ENCODE peak calls at places on chromosomes 7 and 10, in five cellular contexts. One of them, this sample, is unnamed.
A peak's percentile ranks its signal among the peaks of the same experiment; 100 is the strongest.

GRCh38 chr7:28078036-28078901 is 102.3 kb downstream of the JAZF1 start:
- DNase-seq in ovary: no peak
- DNase-seq in K562: peak; percentile 44
- DNase-seq in A549: peak; percentile 69
- DNase-seq in tibial nerve: no peak
- DNase-seq in this sample: no peak

GRCh38 chr10:24851595-24851994 is 100.8 kb downstream of the PRTFDC1 start:
- DNase-seq in tibial nerve: no peak
- DNase-seq in A549: no peak
- DNase-seq in K562: no peak
- DNase-seq in ovary: no peak
- DNase-seq in this sample: no peak

GRCh38 chr10:30825495-30825894 is 195.9 kb upstream of the LYZL2 start:
- DNase-seq in K562: no peak
- DNase-seq in tibial nerve: no peak
- DNase-seq in A549: no peak
- DNase-seq in ovary: no peak
- DNase-seq in this sample: no peak

GRCh38 chr10:32582946-32583345 is 137.0 kb downstream of the CCDC7 start:
- DNase-seq in K562: no peak
- DNase-seq in tibial nerve: no peak
- DNase-seq in ovary: no peak
- DNase-seq in A549: peak; percentile 58
- DNase-seq in this sample: no peak

GRCh38 chr7:116809636-116810266 is 52.6 kb upstream of the CAPZA2 start:
- DNase-seq in ovary: no peak
- DNase-seq in K562: peak; percentile 42
- DNase-seq in A549: peak; percentile 79
- DNase-seq in tibial nerve: no peak
- DNase-seq in this sample: no peak

GRCh38 chr10:33267708-33268107 is 66.8 kb downstream of the NRP1 start:
- DNase-seq in tibial nerve: no peak
- DNase-seq in ovary: no peak
- DNase-seq in A549: no peak
- DNase-seq in K562: no peak
- DNase-seq in this sample: no peak

GRCh38 chr7:30135551-30136271 is 925 bp downstream of the MTURN start:
- DNase-seq in A549: peak; percentile 64
- DNase-seq in K562: no peak
- DNase-seq in ovary: peak; percentile 80
- DNase-seq in tibial nerve: peak; percentile 66
- DNase-seq in this sample: no peak

GRCh38 chr7:30845426-30846135 is 66.1 kb upstream of the AQP1 start:
- DNase-seq in ovary: no peak
- DNase-seq in A549: no peak
- DNase-seq in tibial nerve: peak; percentile 37
- DNase-seq in K562: no peak
- DNase-seq in this sample: peak; percentile 74

GRCh38 chr7:131687296-131687695 is 130.9 kb upstream of the PODXL start:
- DNase-seq in tibial nerve: no peak
- DNase-seq in K562: no peak
- DNase-seq in ovary: no peak
- DNase-seq in A549: no peak
- DNase-seq in this sample: no peak

GRCh38 chr7:89104748-89105685 is 309.5 kb upstream of the TEX47 start:
- DNase-seq in A549: no peak
- DNase-seq in tibial nerve: no peak
- DNase-seq in ovary: no peak
- DNase-seq in K562: no peak
- DNase-seq in this sample: no peak

GRCh38 chr7:34123316-34123715 is 218.0 kb downstream of the BMPER start:
- DNase-seq in ovary: no peak
- DNase-seq in A549: no peak
- DNase-seq in tibial nerve: no peak
- DNase-seq in K562: no peak
- DNase-seq in this sample: no peak

GRCh38 chr10:68301790-68302502 is 29.9 kb upstream of the HNRNPH3 start:
- DNase-seq in tibial nerve: no peak
- DNase-seq in A549: peak; percentile 72
- DNase-seq in K562: peak; percentile 49
- DNase-seq in ovary: no peak
- DNase-seq in this sample: no peak

GRCh38 chr7:150901160-150902035 is 49.1 kb downstream of the AOC1 start:
- DNase-seq in tibial nerve: no peak
- DNase-seq in ovary: no peak
- DNase-seq in K562: peak; percentile 14
- DNase-seq in A549: no peak
- DNase-seq in this sample: no peak

DNA sequence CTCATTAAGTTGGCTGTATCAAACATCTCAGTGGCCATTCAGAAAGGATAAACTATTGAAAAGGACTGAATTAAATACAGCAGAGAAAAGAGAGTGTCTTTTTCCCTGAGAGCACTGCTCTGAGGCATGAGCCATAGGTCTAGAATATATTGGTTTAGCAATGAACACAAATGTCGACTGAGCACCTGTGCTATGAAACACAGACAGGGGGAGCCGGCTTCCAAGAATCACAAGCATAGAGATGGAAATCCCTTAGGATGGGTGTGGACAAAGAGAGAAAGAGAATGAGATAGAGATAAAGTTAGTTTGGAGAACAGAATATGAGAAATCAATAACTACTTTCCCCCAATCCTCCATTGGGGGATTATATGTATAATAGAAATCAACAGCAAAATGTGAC is 54.8 kb downstream of the DGKI start:
- DNase-seq in A549: no peak
- DNase-seq in ovary: no peak
- DNase-seq in K562: no peak
- DNase-seq in tibial nerve: no peak
- DNase-seq in this sample: no peak
- TF ChIP-seq EP300 in A549: no peak
- TF ChIP-seq EP300 in ovary: no peak
- TF ChIP-seq EP300 in K562: no peak
- TF ChIP-seq EP300 in tibial nerve: no peak
- TF ChIP-seq EP300 in this sample: no peak

GRCh38 chr10:73163096-73163495 is 4.7 kb downstream of the ECD start:
- DNase-seq in K562: no peak
- DNase-seq in A549: no peak
- DNase-seq in tibial nerve: no peak
- DNase-seq in ovary: no peak
- DNase-seq in this sample: no peak

GRCh38 chr10:73169320-73169719 is 1.4 kb downstream of the FAM149B1 start:
- DNase-seq in ovary: no peak
- DNase-seq in A549: no peak
- DNase-seq in K562: no peak
- DNase-seq in tibial nerve: no peak
- DNase-seq in this sample: no peak

GRCh38 chr10:73168486-73168844 is 546 bp downstream of the FAM149B1 start:
- DNase-seq in tibial nerve: no peak
- DNase-seq in K562: no peak
- DNase-seq in ovary: no peak
- DNase-seq in A549: peak; percentile 62
- DNase-seq in this sample: no peak

GRCh38 chr10:73166972-73167371 is 836 bp downstream of the ECD start:
- DNase-seq in tibial nerve: no peak
- DNase-seq in A549: no peak
- DNase-seq in ovary: no peak
- DNase-seq in K562: no peak
- DNase-seq in this sample: no peak

DNA sequence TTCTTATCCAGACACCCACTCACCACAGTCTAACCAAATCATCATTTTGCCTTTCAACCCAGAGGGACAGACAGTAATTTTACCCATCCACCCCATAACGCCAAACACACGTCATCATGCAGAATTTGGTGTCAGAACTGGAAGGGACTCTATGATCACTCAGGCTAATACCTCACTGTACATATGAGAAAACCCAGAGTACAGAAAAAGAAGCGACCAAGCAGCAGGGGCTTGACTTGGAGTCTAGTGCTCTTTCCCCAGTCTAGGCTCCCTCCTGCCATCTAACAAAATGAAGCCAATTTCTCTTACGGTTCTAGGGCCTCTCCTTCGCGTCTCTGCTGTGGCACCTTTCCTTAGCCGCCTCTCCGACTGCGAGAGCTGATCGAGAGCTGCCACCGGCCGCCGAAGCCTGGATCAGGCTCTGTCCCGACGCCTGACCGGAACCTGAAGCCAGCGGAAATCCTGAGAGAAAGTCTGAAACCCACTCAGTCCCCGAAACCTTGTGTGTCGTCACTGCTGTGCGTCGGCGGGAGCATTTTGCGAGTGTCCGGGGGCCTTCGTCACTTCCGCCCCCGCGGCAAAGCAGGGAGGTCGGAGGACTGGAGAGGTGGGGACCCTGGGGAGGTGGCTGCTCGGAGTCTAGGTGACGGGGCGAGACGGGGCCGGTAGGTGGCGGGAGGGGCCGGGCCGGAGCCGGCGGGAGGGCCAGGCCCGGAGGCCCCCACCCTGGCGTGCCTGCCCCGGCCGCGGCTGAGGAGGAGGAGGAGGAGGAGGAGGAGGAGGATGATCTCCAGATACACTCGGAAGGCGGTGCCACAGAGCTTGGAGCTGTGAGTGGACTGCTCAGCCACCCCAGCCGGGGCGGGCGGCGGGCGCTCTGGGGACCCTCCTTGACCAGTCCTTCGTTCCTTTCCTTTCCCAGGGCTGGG is at the start of the genes ECD and FAM149B1:
- DNase-seq in K562: peak; percentile 97
- DNase-seq in A549: peak; percentile 95
- DNase-seq in tibial nerve: peak; percentile 87
- DNase-seq in ovary: peak; percentile 96
- DNase-seq in this sample: peak; percentile 97
- TF ChIP-seq EP300 in K562: peak; percentile 46
- TF ChIP-seq EP300 in A549: no peak
- TF ChIP-seq EP300 in tibial nerve: peak; percentile 93
- TF ChIP-seq EP300 in ovary: no peak
- TF ChIP-seq EP300 in this sample: peak; percentile 6

GRCh38 chr7:148327379-148327778 is 263.2 kb upstream of the C7orf33 start:
- DNase-seq in tibial nerve: no peak
- DNase-seq in K562: no peak
- DNase-seq in A549: peak; percentile 23
- DNase-seq in ovary: no peak
- DNase-seq in this sample: no peak
- TF ChIP-seq EP300 in tibial nerve: no peak
- TF ChIP-seq EP300 in K562: no peak
- TF ChIP-seq EP300 in A549: no peak
- TF ChIP-seq EP300 in ovary: no peak
- TF ChIP-seq EP300 in this sample: no peak

DNA sequence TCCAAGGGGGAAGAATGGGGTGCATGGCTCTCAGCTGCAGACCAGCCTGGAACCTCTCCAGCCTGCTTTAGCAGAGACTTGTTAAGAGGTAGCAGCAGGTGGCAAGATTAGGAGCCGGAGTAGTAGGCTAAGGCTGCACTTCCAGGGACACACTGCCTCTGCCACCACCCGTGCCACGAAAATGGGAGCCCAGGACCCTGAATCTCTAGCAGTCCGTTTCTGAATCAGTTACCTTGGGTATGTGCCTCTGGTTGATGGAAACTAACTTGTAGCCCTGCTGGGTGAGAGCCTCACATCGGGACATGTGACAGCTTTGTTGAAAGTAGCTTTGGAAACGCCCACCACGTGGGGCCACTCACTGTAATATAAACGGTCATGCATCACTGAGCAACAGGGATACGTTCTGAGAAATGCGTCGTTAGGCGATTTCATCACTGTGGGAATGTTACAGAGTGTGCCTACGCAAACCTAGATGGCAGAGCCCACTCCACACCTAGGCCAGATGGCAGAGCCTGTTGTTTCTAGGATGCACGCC is 25.9 kb downstream of the HTRA1 start:
- DNase-seq in K562: no peak
- DNase-seq in ovary: no peak
- DNase-seq in tibial nerve: no peak
- DNase-seq in A549: no peak
- DNase-seq in this sample: no peak
- TF ChIP-seq EP300 in K562: no peak
- TF ChIP-seq EP300 in ovary: no peak
- TF ChIP-seq EP300 in tibial nerve: no peak
- TF ChIP-seq EP300 in A549: no peak
- TF ChIP-seq EP300 in this sample: peak; percentile 80

GRCh38 chr10:3493621-3494020 is 291.4 kb downstream of the KLF6 start:
- DNase-seq in tibial nerve: no peak
- DNase-seq in ovary: no peak
- DNase-seq in K562: no peak
- DNase-seq in A549: no peak
- DNase-seq in this sample: no peak

GRCh38 chr10:3494879-3495230 is 290.2 kb downstream of the KLF6 start:
- DNase-seq in tibial nerve: no peak
- DNase-seq in K562: no peak
- DNase-seq in ovary: no peak
- DNase-seq in A549: no peak
- DNase-seq in this sample: no peak

GRCh38 chr10:3496138-3496537 is 288.9 kb downstream of the KLF6 start:
- DNase-seq in K562: no peak
- DNase-seq in tibial nerve: no peak
- DNase-seq in ovary: no peak
- DNase-seq in A549: no peak
- DNase-seq in this sample: no peak

GRCh38 chr10:3495281-3495680 is 289.7 kb downstream of the KLF6 start:
- DNase-seq in ovary: no peak
- DNase-seq in K562: no peak
- DNase-seq in tibial nerve: no peak
- DNase-seq in A549: no peak
- DNase-seq in this sample: no peak

GRCh38 chr10:3494131-3494878 is 290.7 kb downstream of the KLF6 start:
- DNase-seq in ovary: peak; percentile 70
- DNase-seq in A549: no peak
- DNase-seq in tibial nerve: no peak
- DNase-seq in K562: no peak
- DNase-seq in this sample: no peak
- TF ChIP-seq EP300 in ovary: peak; percentile 88
- TF ChIP-seq EP300 in A549: no peak
- TF ChIP-seq EP300 in tibial nerve: no peak
- TF ChIP-seq EP300 in K562: no peak
- TF ChIP-seq EP300 in this sample: no peak